ENCODE peak calls at places on chromosomes 6 and 20, in four cellular contexts. R is K562, A is HepG2, E is GM12878. N is an unnamed sample.

GRCh38 chr20:23086056-23086551 is at the start of gene CD93:
- DNase-seq in A (no peak), E (no peak), R (peak), N (no peak)

GRCh38 chr6:2237001-2237400 is 8.4 kb downstream of the GMDS start:
- DNase-seq in E (no peak), R (no peak), A (no peak), N (no peak)

GRCh38 chr6:42403415-42403814 is 48.3 kb downstream of the TRERF1 start:
- DNase-seq in E (no peak), A (no peak), R (no peak), N (no peak)

GRCh38 chr6:134176283-134176975 is 124.0 kb upstream of the SLC2A12 start:
- DNase-seq in E (no peak), A (no peak), R (no peak), N (no peak)

GRCh38 chr6:125812394-125813231 is 21.9 kb downstream of the NCOA7 start:
- DNase-seq in R (peak), A (no peak), E (no peak), N (peak)

GRCh38 chr6:33452496-33452895 is 1.9 kb upstream of the ZBTB9 start:
- DNase-seq in R (no peak), A (no peak), E (no peak), N (no peak)

GRCh38 chr6:27332692-27333641 is 20.9 kb upstream of the POM121L2 start:
- DNase-seq in R (peak), E (peak), A (peak), N (peak)

GRCh38 chr6:52157301-52157930 is 28.8 kb upstream of the IL17A start:
- DNase-seq in A (no peak), R (no peak), E (peak), N (no peak)

GRCh38 chr6:144297498-144298166 is 12.5 kb downstream of the UTRN start:
- DNase-seq in A (no peak), R (no peak), E (no peak), N (no peak)

GRCh38 chr20:50054626-50055511 is 58.1 kb downstream of the UBE2V1 start:
- DNase-seq in E (no peak), R (no peak), A (peak), N (no peak)

GRCh38 chr6:6002005-6002808 is 4.5 kb downstream of the NRN1 start:
- DNase-seq in R (no peak), A (no peak), E (no peak), N (no peak)

GRCh38 chr6:90442366-90442765 is 144.5 kb downstream of the MAP3K7 start:
- DNase-seq in R (no peak), E (no peak), A (no peak), N (no peak)

GRCh38 chr20:23205656-23206055 is 119.5 kb upstream of the CD93 start:
- DNase-seq in A (no peak), E (no peak), R (no peak), N (no peak)

GRCh38 chr6:119470893-119471542 is 121.5 kb upstream of the MAN1A1 start:
- DNase-seq in R (no peak), A (no peak), E (no peak), N (no peak)

GRCh38 chr20:50690562-50690978 is 772 bp downstream of the RIPOR3 start:
- DNase-seq in E (no peak), A (no peak), R (peak), N (no peak)

GRCh38 chr6:37513155-37513554 is 13.5 kb upstream of the CCDC167 start:
- DNase-seq in E (no peak), A (no peak), R (no peak), N (no peak)

GRCh38 chr6:77298298-77298697 is 165.0 kb downstream of the HTR1B start:
- DNase-seq in E (no peak), A (no peak), R (no peak), N (peak)

GRCh38 chr20:5168582-5169396 is 42.0 kb downstream of the CDS2 start:
- DNase-seq in E (no peak), A (no peak), R (no peak), N (no peak)

GRCh38 chr6:81995548-81996289 is 243.2 kb upstream of the TENT5A start:
- DNase-seq in A (no peak), E (no peak), R (no peak), N (no peak)

GRCh38 chr20:33093582-33093981 is 14.1 kb downstream of the BPIFB4 start:
- DNase-seq in R (no peak), A (no peak), E (no peak), N (no peak)

GRCh38 chr6:25476126-25476525 is 175.9 kb upstream of the SCGN start:
- DNase-seq in R (no peak), E (no peak), A (no peak), N (no peak)

GRCh38 chr6:33116881-33117711 is 41.3 kb downstream of the HLA-DPB1 start:
- DNase-seq in A (no peak), E (no peak), R (no peak), N (no peak)

GRCh38 chr6:26198626-26199056 is 111.4 kb downstream of the HFE start:
- DNase-seq in E (no peak), R (no peak), A (no peak), N (no peak)

GRCh38 chr6:50657513-50657912 is 55.8 kb upstream of the TFAP2D start:
- DNase-seq in R (no peak), A (no peak), E (no peak), N (no peak)

GRCh38 chr6:50654155-50654554 is 59.2 kb upstream of the TFAP2D start:
- DNase-seq in R (no peak), E (no peak), A (no peak), N (no peak)

GRCh38 chr6:50655848-50656453 is 57.4 kb upstream of the TFAP2D start:
- DNase-seq in R (peak), A (peak), E (no peak), N (peak)

GRCh38 chr6:50661636-50662035 is 51.7 kb upstream of the TFAP2D start:
- DNase-seq in R (no peak), A (no peak), E (no peak), N (no peak)

GRCh38 chr6:50658561-50658960 is 54.8 kb upstream of the TFAP2D start:
- DNase-seq in R (no peak), A (no peak), E (no peak), N (no peak)
- TF ChIP-seq JUNB in R (no peak), A (no peak), E (no peak), N (no peak)

GRCh38 chr20:63657937-63658748 is at the start of gene RTEL1:
- DNase-seq in R (peak), A (peak), E (peak), N (peak)
- TF ChIP-seq EP300 in R (peak), A (peak), E (no peak), N (no peak)

DNA sequence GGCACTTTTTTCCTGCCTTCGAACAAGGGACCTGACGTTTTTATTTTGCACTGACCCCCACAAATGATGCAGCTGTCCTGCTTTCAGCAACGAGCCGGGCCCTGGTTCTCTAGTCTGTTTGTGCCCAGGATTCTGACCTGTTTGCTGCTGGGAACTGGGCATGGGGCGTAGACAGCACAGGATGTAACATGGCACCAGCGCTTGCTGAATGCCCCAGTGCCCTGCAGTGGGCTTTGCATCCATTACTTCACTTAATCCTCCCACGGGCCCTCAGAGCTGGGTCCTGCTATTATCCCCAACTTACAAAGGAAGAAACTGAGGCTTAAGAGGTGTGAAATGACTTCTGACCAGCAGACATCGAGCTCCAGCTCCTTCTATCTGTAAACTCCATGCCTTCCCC is 80.4 kb upstream of the PMEPA1 start:
- DNase-seq in R (no peak), A (no peak), E (no peak), N (no peak)
- TF ChIP-seq JUNB in R (no peak), A (no peak), E (no peak), N (no peak)

GRCh38 chr6:128570439-128571063 is 50.2 kb upstream of the PTPRK start:
- DNase-seq in E (no peak), R (no peak), A (no peak), N (no peak)
- TF ChIP-seq EP300 in E (no peak), R (no peak), A (no peak), N (no peak)

GRCh38 chr6:160102399-160102798 is 19.2 kb upstream of the SLC22A1 start:
- DNase-seq in E (no peak), R (no peak), A (no peak), N (no peak)
- TF ChIP-seq JUNB in E (no peak), R (no peak), A (no peak), N (no peak)

GRCh38 chr6:329888-330691 is 37.8 kb downstream of the DUSP22 start:
- DNase-seq in E (no peak), R (peak), A (no peak), N (peak)

GRCh38 chr6:328924-329323 is 36.6 kb downstream of the DUSP22 start:
- DNase-seq in A (no peak), R (no peak), E (no peak), N (no peak)

GRCh38 chr6:331622-332521 is 39.6 kb downstream of the DUSP22 start:
- DNase-seq in E (peak), R (no peak), A (no peak), N (no peak)

GRCh38 chr6:332671-333070 is 40.4 kb downstream of the DUSP22 start:
- DNase-seq in E (no peak), A (no peak), R (no peak), N (no peak)

DNA sequence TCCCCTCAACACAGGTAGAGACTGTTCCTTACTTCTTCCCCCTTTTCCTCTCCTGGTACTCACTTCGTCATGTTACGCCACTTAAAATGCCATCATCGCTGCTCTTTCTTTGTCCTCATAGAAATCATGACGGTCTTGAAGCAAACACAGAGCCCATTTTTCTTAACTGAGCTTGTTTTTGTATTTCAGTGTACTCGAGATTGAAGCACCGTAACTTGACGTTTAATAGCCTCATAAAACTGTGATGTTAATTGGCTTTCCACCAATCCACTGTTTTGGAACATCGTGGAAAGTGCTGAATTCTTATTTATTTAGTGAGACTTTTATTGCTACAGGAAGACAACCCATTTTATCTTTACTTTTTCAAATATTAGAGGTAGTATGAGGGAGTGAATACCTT is 38.7 kb downstream of the DUSP22 start:
- DNase-seq in A (no peak), R (no peak), E (no peak), N (no peak)
- TF ChIP-seq EP300 in A (no peak), R (no peak), E (no peak), N (no peak)

N was measured in A549.